ENCODE peak calls at places on chromosomes 5 and 9, in five cellular contexts. T is heart left ventricle, R is endothelial cell of umbilical vein, H is body of pancreas, I is BJ. W is an unnamed sample.

GRCh38 chr5:128470663-128471062 is 67.4 kb downstream of the FBN2 start:
- DNase-seq in T (no peak), R (no peak), H (no peak), I (no peak), W (no peak)

GRCh38 chr5:168637281-168637680 is 58.1 kb upstream of the PANK3 start:
- DNase-seq in T (no peak), R (no peak), H (no peak), I (no peak), W (no peak)

GRCh38 chr5:80662108-80662507 is 7.3 kb upstream of the DHFR start:
- DNase-seq in T (no peak), R (no peak), H (no peak), I (no peak), W (no peak)

GRCh38 chr5:106121972-106122605 is 1548.6 kb downstream of the EFNA5 start:
- DNase-seq in T (no peak), R (no peak), H (peak; percentile 44), I (no peak), W (no peak)

GRCh38 chr5:166088389-166089039 is 2202.9 kb upstream of the WWC1 start:
- DNase-seq in T (no peak), R (no peak), H (no peak), I (no peak), W (no peak)

GRCh38 chr9:98983295-98984268 is 39.9 kb downstream of the COL15A1 start:
- DNase-seq in T (no peak), R (no peak), H (no peak), I (peak; percentile 89), W (peak; percentile 63)

GRCh38 chr9:115264333-115264732 is 146.4 kb upstream of the TNC start:
- DNase-seq in T (no peak), R (no peak), H (no peak), I (no peak), W (no peak)

GRCh38 chr5:116837876-116838568 is 263.4 kb upstream of the SEMA6A start:
- DNase-seq in T (no peak), R (no peak), H (no peak), I (no peak), W (no peak)

GRCh38 chr5:148849461-148849860 is 23.1 kb downstream of the ADRB2 start:
- DNase-seq in T (no peak), R (no peak), H (no peak), I (no peak), W (no peak)

GRCh38 chr5:19855453-19855852 is 132.5 kb downstream of the CDH18 start:
- DNase-seq in T (no peak), R (no peak), H (peak; percentile 35), I (no peak), W (no peak)

GRCh38 chr5:169083394-169084018 is 217.4 kb downstream of the SLIT3 start:
- DNase-seq in T (no peak), R (no peak), H (no peak), I (no peak), W (no peak)

GRCh38 chr5:40735609-40736008 is 20.2 kb downstream of the TTC33 start:
- DNase-seq in T (no peak), R (no peak), H (no peak), I (no peak), W (no peak)

GRCh38 chr9:33465096-33465495 is 8.6 kb downstream of the NOL6 start:
- DNase-seq in T (no peak), R (no peak), H (no peak), I (no peak), W (no peak)

GRCh38 chr5:123700624-123701023 is 188.6 kb downstream of the CSNK1G3 start:
- DNase-seq in T (peak; percentile 16), R (peak; percentile 99), H (no peak), I (peak; percentile 98), W (peak; percentile 95)

GRCh38 chr5:400282-401215 is 42.4 kb upstream of the EXOC3 start:
- DNase-seq in T (no peak), R (peak; percentile 64), H (no peak), I (peak; percentile 99), W (peak; percentile 98)

GRCh38 chr9:111147021-111147420 is 108.8 kb upstream of the LPAR1 start:
- DNase-seq in T (no peak), R (no peak), H (no peak), I (no peak), W (no peak)

GRCh38 chr9:125529589-125530515 is 177.2 kb downstream of the MAPKAP1 start:
- DNase-seq in T (no peak), R (no peak), H (no peak), I (no peak), W (no peak)

GRCh38 chr5:32531885-32532520 is 53.4 kb upstream of the SUB1 start:
- DNase-seq in T (no peak), R (no peak), H (no peak), I (peak; percentile 17), W (no peak)

GRCh38 chr5:139975306-139975705 is 67.8 kb downstream of the NRG2 start:
- DNase-seq in T (no peak), R (no peak), H (no peak), I (no peak), W (no peak)

GRCh38 chr5:91390268-91390667 is 7.2 kb upstream of the ARRDC3 start:
- DNase-seq in T (no peak), R (no peak), H (no peak), I (no peak), W (no peak)

GRCh38 chr9:123998278-123998925 is 13.2 kb upstream of the LHX2 start:
- DNase-seq in T (no peak), R (no peak), H (no peak), I (no peak), W (no peak)

GRCh38 chr5:65263291-65263690 is 218.4 kb downstream of the ADAMTS6 start:
- DNase-seq in T (no peak), R (no peak), H (no peak), I (no peak), W (peak; percentile 11)

GRCh38 chr5:138603521-138603920 is 28.3 kb upstream of the HSPA9 start:
- DNase-seq in T (no peak), R (no peak), H (no peak), I (no peak), W (no peak)

GRCh38 chr9:34709196-34709978 is 549 bp downstream of the CCL21 start:
- DNase-seq in T (no peak), R (no peak), H (no peak), I (no peak), W (no peak)

GRCh38 chr9:114039484-114039883 is 38.6 kb downstream of the AMBP start:
- DNase-seq in T (no peak), R (no peak), H (peak; percentile 6), I (no peak), W (no peak)

GRCh38 chr5:64147849-64148441 is 17.7 kb upstream of the RNF180 start:
- DNase-seq in T (peak; percentile 49), R (peak; percentile 60), H (peak; percentile 70), I (no peak), W (peak; percentile 7)

GRCh38 chr5:168979140-168979539 is 321.8 kb downstream of the SLIT3 start:
- DNase-seq in T (no peak), R (no peak), H (no peak), I (no peak), W (no peak)

GRCh38 chr5:176680226-176680563 is 32.9 kb downstream of the TSPAN17 start:
- DNase-seq in T (no peak), R (no peak), H (no peak), I (no peak), W (no peak)

GRCh38 chr9:131839281-131840084 is 99.6 kb upstream of the RAPGEF1 start:
- DNase-seq in T (peak; percentile 25), R (no peak), H (no peak), I (peak; percentile 26), W (peak; percentile 2)

GRCh38 chr5:124467745-124468144 is 278.7 kb downstream of the ZNF608 start:
- DNase-seq in T (no peak), R (no peak), H (no peak), I (no peak), W (no peak)

GRCh38 chr9:95268681-95269080 is 48.8 kb downstream of the FANCC start:
- DNase-seq in T (peak; percentile 20), R (peak; percentile 47), H (peak; percentile 53), I (no peak), W (no peak)

GRCh38 chr9:97958812-97959511 is 21.0 kb upstream of the HEMGN start:
- DNase-seq in T (no peak), R (no peak), H (no peak), I (no peak), W (peak; percentile 25)

GRCh38 chr5:761206-761771 is 23.2 kb downstream of the ZDHHC11B start:
- DNase-seq in T (no peak), R (no peak), H (peak; percentile 10), I (no peak), W (no peak)

GRCh38 chr5:154753792-154754191 is 1.4 kb upstream of the LARP1 start:
- DNase-seq in T (peak; percentile 71), R (peak; percentile 53), H (peak; percentile 51), I (peak; percentile 88), W (peak; percentile 91)

GRCh38 chr9:124427281-124427680 is 12.0 kb upstream of the PSMB7 start:
- DNase-seq in T (no peak), R (no peak), H (no peak), I (no peak), W (no peak)

GRCh38 chr5:142861011-142861410 is 90.8 kb downstream of the ARHGAP26 start:
- DNase-seq in T (no peak), R (no peak), H (no peak), I (no peak), W (no peak)
- H3K4me3 ChIP-seq in T (no peak overlapping the region), R (no peak overlapping the region), H (no peak overlapping the region), I (no peak overlapping the region), W (no peak overlapping the region)

GRCh38 chr5:134511796-134512660 is 13.4 kb upstream of the JADE2 start:
- DNase-seq in T (peak; percentile 73), R (no peak), H (peak; percentile 83), I (no peak), W (no peak)
- TF ChIP-seq CTCF in T (peak; percentile 8), R (no peak), H (peak; percentile 70), I (peak; percentile 31), W (no peak)

DNA sequence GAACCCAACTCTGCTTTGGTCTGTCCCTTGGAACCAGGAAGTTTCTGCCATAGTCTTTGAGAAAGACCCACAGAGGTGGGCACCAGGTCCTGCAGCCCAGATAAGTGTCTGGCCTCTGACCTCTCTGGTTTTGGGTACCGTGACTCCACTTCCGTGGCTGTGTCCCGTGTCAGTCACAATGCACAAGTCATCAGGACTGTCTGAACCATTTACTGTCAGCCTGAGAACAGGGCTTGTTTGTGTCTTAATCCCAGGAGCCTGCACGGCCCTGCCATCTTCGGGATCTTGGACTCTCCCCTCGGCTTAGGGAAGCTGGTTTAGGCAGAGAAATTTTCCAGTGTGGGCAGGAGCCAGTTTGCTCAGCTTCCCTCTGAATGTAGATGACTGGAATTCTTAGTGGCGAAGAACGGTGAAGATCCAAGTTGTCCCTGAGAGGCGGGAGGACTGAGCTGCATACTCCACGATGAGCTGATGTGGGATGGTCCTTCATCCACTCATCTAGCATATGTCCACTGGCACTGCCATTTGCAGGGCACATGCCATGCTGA is 12.0 kb downstream of the GSN start:
- DNase-seq in T (no peak), R (no peak), H (no peak), I (no peak), W (no peak)
- H3K4me3 ChIP-seq in T (no peak overlapping the region), R (no peak overlapping the region), H (no peak overlapping the region), I (no peak overlapping the region), W (no peak overlapping the region)

GRCh38 chr5:60929024-60929423 is 15.8 kb downstream of the ERCC8 start:
- DNase-seq in T (no peak), R (peak; percentile 13), H (no peak), I (no peak), W (no peak)
- TF ChIP-seq CTCF in T (no peak), R (no peak), H (peak; percentile 33), I (peak; percentile 23), W (no peak)